ENCODE peak calls at places on chromosomes 2 and 18, in six cellular contexts. Z is adipocyte, S is transverse colon, J is esophagus squamous epithelium, U is testis, A is SJSA1. O is an unnamed sample. For H3K36me3 and H3K4me1, the result is how much of the 10 kb centered on the place peaks cover.

GRCh38 chr18:78525364-78526111 is 454.1 kb upstream of the SALL3 start:
- DNase-seq in Z (no peak), J (no peak), S (no peak), U (no peak), A (no peak), O (no peak)

GRCh38 chr2:162710282-162710891 is 128.2 kb downstream of the KCNH7 start:
- DNase-seq in A (no peak), U (no peak), Z (no peak), S (peak), J (no peak), O (peak)

GRCh38 chr2:101773137-101773536 is 75.6 kb downstream of the MAP4K4 start:
- DNase-seq in S (no peak), U (no peak), J (no peak), Z (no peak), A (no peak), O (no peak)

GRCh38 chr2:197828464-197829135 is 24.2 kb downstream of the PLCL1 start:
- DNase-seq in Z (peak), J (no peak), U (no peak), A (no peak), S (no peak), O (no peak)

GRCh38 chr18:51614033-51614432 is 416.6 kb upstream of the MEX3C start:
- DNase-seq in S (no peak), A (no peak), U (no peak), Z (peak), J (no peak), O (no peak)

GRCh38 chr2:224956706-224957105 is 85.6 kb downstream of the DOCK10 start:
- DNase-seq in A (no peak), Z (no peak), U (no peak), J (no peak), S (no peak), O (peak)

GRCh38 chr18:77131100-77131651 is 1.4 kb downstream of the MBP start:
- DNase-seq in A (no peak), S (peak), Z (no peak), J (no peak), U (no peak), O (peak)

GRCh38 chr2:109266998-109267854 is 138.2 kb downstream of the SH3RF3 start:
- DNase-seq in U (no peak), S (no peak), J (no peak), A (peak), Z (no peak), O (no peak)

GRCh38 chr2:42663106-42663755 is 94.8 kb downstream of the MTA3 start:
- DNase-seq in S (peak), U (peak), J (peak), Z (peak), A (peak), O (peak)

GRCh38 chr18:67728364-67728763 is 211.8 kb upstream of the DSEL start:
- DNase-seq in U (no peak), Z (no peak), A (no peak), J (no peak), S (no peak), O (no peak)

GRCh38 chr2:131394147-131394931 is 30.4 kb upstream of the RAB6D start:
- DNase-seq in A (no peak), S (peak), Z (no peak), U (no peak), J (no peak), O (no peak)

GRCh38 chr2:42030829-42031228 is 17.0 kb upstream of the PKDCC start:
- DNase-seq in S (no peak), A (no peak), J (no peak), U (no peak), Z (no peak), O (no peak)

GRCh38 chr2:238925281-238925680 is 77.4 kb downstream of the TWIST2 start:
- DNase-seq in J (no peak), A (no peak), Z (no peak), U (no peak), S (no peak), O (no peak)

GRCh38 chr18:4157339-4157738 is 297.8 kb downstream of the DLGAP1 start:
- DNase-seq in S (no peak), J (no peak), A (no peak), Z (no peak), U (no peak), O (no peak)

GRCh38 chr2:202847693-202848524 is 23.7 kb downstream of the ICA1L start:
- DNase-seq in S (no peak), Z (no peak), U (no peak), J (no peak), A (no peak), O (no peak)

GRCh38 chr18:21672868-21673267 is 31.7 kb downstream of the ABHD3 start:
- DNase-seq in S (peak), J (no peak), A (no peak), Z (no peak), U (no peak), O (peak)

GRCh38 chr2:7835693-7836680 is 845.9 kb upstream of the ID2 start:
- DNase-seq in U (no peak), S (no peak), J (no peak), Z (no peak), A (no peak), O (peak)

GRCh38 chr2:159982270-159982669 is 80.1 kb downstream of the PLA2R1 start:
- DNase-seq in S (peak), U (no peak), Z (peak), A (no peak), J (no peak), O (peak)

GRCh38 chr2:223654384-223654915 is 52.3 kb upstream of the SCG2 start:
- DNase-seq in A (no peak), J (no peak), U (no peak), Z (no peak), S (no peak), O (no peak)

GRCh38 chr2:111919362-111919761 is 21.0 kb downstream of the MERTK start:
- DNase-seq in A (no peak), Z (no peak), S (no peak), U (no peak), J (no peak), O (no peak)

GRCh38 chr2:233501198-233502076 is 65.1 kb downstream of the USP40 start:
- DNase-seq in U (no peak), A (no peak), Z (peak), J (no peak), S (no peak), O (no peak)

GRCh38 chr2:219484343-219485200 is 14.1 kb upstream of the GMPPA start:
- DNase-seq in S (no peak), U (no peak), A (no peak), J (no peak), Z (no peak), O (no peak)

GRCh38 chr2:229370484-229370883 is 99.4 kb upstream of the PID1 start:
- DNase-seq in U (no peak), A (no peak), Z (no peak), S (no peak), J (no peak), O (no peak)

GRCh38 chr2:109475531-109476210 is 138.1 kb downstream of the SEPTIN10 start:
- DNase-seq in U (no peak), A (no peak), Z (peak), J (no peak), S (no peak), O (no peak)

GRCh38 chr2:208711598-208711997 is 305.0 kb downstream of the PTH2R start:
- DNase-seq in S (no peak), A (no peak), U (no peak), Z (no peak), J (no peak), O (no peak)

GRCh38 chr2:65319080-65319673 is 91.5 kb downstream of the ACTR2 start:
- DNase-seq in S (no peak), Z (no peak), J (no peak), A (no peak), U (no peak), O (no peak)

GRCh38 chr2:65320042-65320711 is 92.5 kb downstream of the ACTR2 start:
- DNase-seq in U (no peak), Z (peak), A (peak), J (no peak), S (no peak), O (no peak)

GRCh38 chr2:65317841-65318240 is 90.2 kb downstream of the ACTR2 start:
- DNase-seq in J (no peak), S (no peak), Z (no peak), A (no peak), U (no peak), O (no peak)

GRCh38 chr2:65316072-65316471 is 88.4 kb downstream of the ACTR2 start:
- DNase-seq in A (no peak), Z (no peak), U (peak), S (peak), J (no peak), O (no peak)

DNA sequence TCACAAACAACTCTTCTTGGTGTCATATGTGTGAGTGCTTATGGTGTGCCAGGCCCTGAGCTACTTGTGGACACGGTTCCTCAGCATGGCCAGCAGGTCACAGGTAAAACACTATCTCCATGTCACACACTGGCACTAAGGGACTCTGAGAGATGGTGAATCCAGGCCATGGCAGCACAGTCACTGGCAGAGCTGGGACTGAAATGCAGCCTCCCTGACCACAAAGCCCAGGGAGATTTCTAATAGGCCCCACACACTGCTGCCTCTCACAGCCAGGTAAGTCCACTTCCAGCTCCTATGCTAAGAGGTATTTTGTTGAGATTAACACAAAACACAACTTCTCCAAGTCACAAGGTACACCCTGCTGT is 92.0 kb downstream of the ACTR2 start:
- DNase-seq in A (no peak), S (no peak), U (no peak), Z (no peak), J (no peak), O (no peak)
- H3K36me3 ChIP-seq in A (under half), S (under half), U (under half), Z (under half), J (under half), O (under half)

DNA sequence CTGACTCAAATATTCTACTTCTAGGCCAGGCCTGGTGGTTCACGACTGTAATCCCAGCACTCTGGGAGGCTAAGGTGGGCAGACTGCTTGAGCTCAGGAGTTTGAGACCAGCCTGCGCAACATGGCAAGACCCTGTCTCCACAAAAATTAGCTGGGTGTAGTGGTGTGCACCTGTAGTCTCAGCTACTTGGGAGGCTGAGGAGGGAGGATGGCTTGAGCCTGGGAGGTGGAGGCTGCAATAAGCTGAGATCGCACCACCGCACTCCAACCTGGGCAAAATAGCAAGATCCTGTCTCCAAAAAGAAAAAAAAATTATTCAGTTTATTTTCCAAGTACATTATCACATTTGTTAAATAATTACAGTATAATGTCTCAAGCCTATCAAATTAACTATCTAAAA is 7.3 kb downstream of the PPP3R1 start:
- DNase-seq in J (no peak), A (no peak), S (no peak), U (no peak), Z (no peak), O (no peak)
- H3K4me1 ChIP-seq in J (under half), A (under half), S (under half), U (under half), Z (under half), O (under half)

GRCh38 chr18:54440292-54440691 is 82.6 kb downstream of the C18orf54 start:
- DNase-seq in U (peak), S (no peak), Z (no peak), J (no peak), A (no peak), O (no peak)

GRCh38 chr18:54444309-54444914 is 86.7 kb downstream of the C18orf54 start:
- DNase-seq in Z (peak), U (peak), J (no peak), A (peak), S (peak), O (peak)
- H3K36me3 ChIP-seq in Z (under half), U (under half), J (under half), A (under half), S (under half), O (under half)

GRCh38 chr18:22676423-22676822 is 256.7 kb upstream of the RBBP8 start:
- DNase-seq in U (no peak), Z (peak), S (no peak), J (no peak), A (no peak), O (no peak)

GRCh38 chr18:22674300-22674699 is 256.6 kb upstream of the CTAGE1 start:
- DNase-seq in U (no peak), Z (peak), A (peak), J (no peak), S (no peak), O (no peak)

GRCh38 chr18:22670914-22671313 is 253.2 kb upstream of the CTAGE1 start:
- DNase-seq in A (no peak), S (no peak), J (no peak), Z (peak), U (no peak), O (no peak)

GRCh38 chr18:22675006-22675405 is 257.3 kb upstream of the CTAGE1 start:
- DNase-seq in A (no peak), J (no peak), U (no peak), Z (no peak), S (no peak), O (no peak)

DNA sequence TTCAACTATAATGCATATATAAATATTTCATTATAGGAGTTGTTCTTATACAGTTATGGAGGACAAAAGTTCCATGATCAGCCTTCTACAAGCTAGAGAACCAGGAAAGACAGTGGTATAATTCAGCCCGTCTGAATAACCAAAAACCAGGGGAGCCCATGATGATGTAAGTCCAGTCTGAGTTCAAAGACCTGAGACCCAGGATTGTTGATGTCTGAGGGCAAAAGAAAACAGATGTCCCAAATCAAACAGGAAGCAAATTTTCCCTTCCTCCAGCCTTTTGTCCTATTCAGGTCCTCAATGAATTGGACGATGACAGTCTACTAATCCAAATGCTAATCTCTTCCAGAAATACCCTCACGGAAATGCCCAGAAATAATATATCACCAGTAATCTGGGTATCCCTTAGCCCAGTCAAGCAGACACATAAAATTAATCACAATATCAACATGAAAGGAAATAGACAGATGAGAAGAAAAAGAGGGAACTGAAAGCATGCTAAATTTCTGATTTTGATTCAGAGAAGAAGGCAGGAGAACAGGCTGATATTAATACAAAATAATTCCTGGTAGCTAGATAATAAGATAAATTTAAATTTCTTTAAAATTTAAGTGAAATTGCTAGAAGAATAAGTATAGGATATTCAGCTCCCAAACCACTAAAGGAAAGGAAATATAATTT is 255.6 kb upstream of the CTAGE1 start:
- DNase-seq in S (no peak), J (no peak), A (no peak), Z (no peak), U (no peak), O (no peak)
- H3K4me1 ChIP-seq in S (under half), J (under half), A (under half), Z (under half), U (under half), O (under half)

DNA sequence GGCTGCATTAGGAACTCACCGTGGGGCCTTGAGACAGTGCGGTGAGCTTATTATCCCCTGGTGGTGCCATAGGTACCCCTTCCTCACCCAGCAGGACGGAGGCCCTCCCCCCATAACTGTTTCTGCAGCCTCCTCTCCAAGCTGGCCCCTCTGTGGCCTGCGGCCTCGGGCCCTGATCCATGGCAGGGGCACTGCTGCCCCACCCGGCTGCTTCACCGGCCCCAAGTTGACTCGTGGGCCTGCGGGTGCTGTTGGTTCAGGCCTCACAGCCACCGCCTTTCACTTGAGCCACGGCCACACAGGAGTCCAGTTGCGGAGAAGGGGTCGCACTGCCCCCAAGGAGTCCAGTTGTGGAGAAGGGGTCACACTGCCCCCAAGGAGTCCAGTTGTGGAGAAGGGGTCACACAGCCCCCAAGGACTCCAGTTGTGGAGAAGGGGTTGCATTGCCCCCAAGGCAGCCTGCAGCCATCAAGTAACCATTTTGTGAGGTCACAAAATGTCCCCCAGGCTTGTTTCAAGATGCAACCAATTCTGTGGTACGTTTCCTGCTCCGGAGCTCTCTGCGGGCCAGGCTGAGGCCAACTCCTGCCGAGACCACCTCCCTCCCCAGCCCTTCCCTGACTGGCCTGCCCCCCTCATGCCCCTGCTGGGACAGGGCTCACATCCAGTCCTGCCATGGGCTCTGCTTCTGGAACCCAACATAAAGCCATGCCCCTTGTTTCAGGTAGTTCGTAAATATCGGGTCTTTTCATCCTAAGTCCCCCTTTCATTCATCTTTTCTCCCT is 4.6 kb downstream of the LRRFIP1 start:
- DNase-seq in Z (no peak), S (no peak), A (no peak), U (no peak), J (no peak), O (no peak)
- H3K36me3 ChIP-seq in Z (under half), S (under half), A (half or more), U (under half), J (under half), O (under half)

GRCh38 chr2:24017711-24018110 is 7.8 kb downstream of the MFSD2B start:
- DNase-seq in S (no peak), Z (no peak), A (no peak), J (no peak), U (no peak), O (no peak)

GRCh38 chr2:24016376-24016761 is 6.5 kb downstream of the MFSD2B start:
- DNase-seq in J (no peak), A (peak), S (no peak), Z (peak), U (no peak), O (no peak)

GRCh38 chr2:24015562-24016375 is 5.9 kb downstream of the MFSD2B start:
- DNase-seq in U (no peak), A (peak), Z (peak), S (no peak), J (no peak), O (no peak)

GRCh38 chr2:24018241-24018640 is 8.4 kb downstream of the MFSD2B start:
- DNase-seq in Z (no peak), A (no peak), U (no peak), S (no peak), J (no peak), O (no peak)

GRCh38 chr2:24016853-24017703 is 7.2 kb downstream of the MFSD2B start:
- DNase-seq in S (no peak), A (no peak), J (no peak), U (no peak), Z (no peak), O (no peak)
- H3K4me1 ChIP-seq in S (under half), A (under half), J (under half), U (under half), Z (under half), O (under half)

DNA sequence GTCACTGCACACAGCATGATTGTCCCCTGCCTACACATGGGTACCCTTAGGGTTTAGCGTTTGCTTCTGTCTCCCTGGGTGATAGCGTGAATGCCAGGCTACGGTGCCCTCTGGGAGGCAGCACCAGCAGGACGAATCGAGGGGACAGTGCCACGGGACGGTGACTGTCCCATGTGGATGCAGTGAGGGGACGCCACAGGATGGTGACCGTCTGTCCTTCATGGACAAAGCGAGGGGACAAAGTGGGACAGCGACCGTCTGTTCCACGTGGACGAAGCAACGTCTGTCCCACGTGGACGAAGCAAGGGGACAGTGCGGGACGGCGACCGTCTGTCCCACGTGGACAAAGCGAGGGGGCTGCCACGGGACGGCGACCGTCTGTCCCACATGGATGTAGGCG is 25.7 kb downstream of the CTDP1 start:
- DNase-seq in Z (no peak), A (no peak), J (no peak), S (no peak), U (no peak), O (no peak)
- H3K36me3 ChIP-seq in Z (half or more), A (half or more), J (under half), S (under half), U (under half), O (under half)

O was measured in thyroid gland.